ENCODE peak calls at places on chromosome 20, in six cellular contexts. One of them, this sample, is unnamed. For H3K27me3 and H3K36me3, the result is how much of the 10 kb centered on the place peaks cover.

GRCh38 chr20:16709017-16709416 is 20.8 kb upstream of the SNRPB2 start:
- DNase-seq in lower lobe of right lung: no peak
- DNase-seq in pancreas: no peak
- DNase-seq in right atrium auricular region: no peak
- DNase-seq in WERI-Rb-1: no peak
- DNase-seq in SK-N-SH: no peak
- DNase-seq in this sample: no peak

GRCh38 chr20:24589381-24589780 is 120.0 kb downstream of the SYNDIG1 start:
- DNase-seq in pancreas: no peak
- DNase-seq in lower lobe of right lung: no peak
- DNase-seq in SK-N-SH: peak
- DNase-seq in right atrium auricular region: peak
- DNase-seq in WERI-Rb-1: no peak
- DNase-seq in this sample: peak

GRCh38 chr20:59032713-59033059 is 551 bp upstream of the ATP5F1E start:
- DNase-seq in pancreas: no peak
- DNase-seq in right atrium auricular region: no peak
- DNase-seq in SK-N-SH: peak
- DNase-seq in lower lobe of right lung: no peak
- DNase-seq in WERI-Rb-1: peak
- DNase-seq in this sample: no peak

GRCh38 chr20:58853976-58854637 is 1.6 kb downstream of the GNAS start:
- DNase-seq in lower lobe of right lung: no peak
- DNase-seq in pancreas: no peak
- DNase-seq in WERI-Rb-1: no peak
- DNase-seq in right atrium auricular region: no peak
- DNase-seq in SK-N-SH: peak
- DNase-seq in this sample: no peak

GRCh38 chr20:40630723-40631631 is 58.1 kb downstream of the MAFB start:
- DNase-seq in WERI-Rb-1: no peak
- DNase-seq in SK-N-SH: no peak
- DNase-seq in right atrium auricular region: no peak
- DNase-seq in lower lobe of right lung: no peak
- DNase-seq in pancreas: no peak
- DNase-seq in this sample: peak

GRCh38 chr20:37259031-37259430 is 2.6 kb downstream of the GHRH start:
- DNase-seq in pancreas: no peak
- DNase-seq in right atrium auricular region: no peak
- DNase-seq in lower lobe of right lung: no peak
- DNase-seq in WERI-Rb-1: no peak
- DNase-seq in SK-N-SH: no peak
- DNase-seq in this sample: no peak

GRCh38 chr20:58719971-58720371 is 27.4 kb downstream of the NPEPL1 start:
- DNase-seq in SK-N-SH: peak
- DNase-seq in right atrium auricular region: peak
- DNase-seq in pancreas: no peak
- DNase-seq in lower lobe of right lung: no peak
- DNase-seq in WERI-Rb-1: no peak
- DNase-seq in this sample: no peak

GRCh38 chr20:14178952-14179351 is 158.5 kb downstream of the FLRT3 start:
- DNase-seq in pancreas: no peak
- DNase-seq in right atrium auricular region: no peak
- DNase-seq in lower lobe of right lung: no peak
- DNase-seq in WERI-Rb-1: no peak
- DNase-seq in SK-N-SH: no peak
- DNase-seq in this sample: no peak

GRCh38 chr20:44532981-44533331 is 11.1 kb upstream of the SERINC3 start:
- DNase-seq in lower lobe of right lung: no peak
- DNase-seq in WERI-Rb-1: no peak
- DNase-seq in right atrium auricular region: no peak
- DNase-seq in SK-N-SH: no peak
- DNase-seq in pancreas: no peak
- DNase-seq in this sample: peak

GRCh38 chr20:36754656-36755222 is 8.8 kb upstream of the NDRG3 start:
- DNase-seq in right atrium auricular region: no peak
- DNase-seq in SK-N-SH: peak
- DNase-seq in pancreas: peak
- DNase-seq in WERI-Rb-1: peak
- DNase-seq in lower lobe of right lung: no peak
- DNase-seq in this sample: peak

GRCh38 chr20:33209789-33210188 is 7.4 kb upstream of the BPIFA3 start:
- DNase-seq in right atrium auricular region: no peak
- DNase-seq in pancreas: peak
- DNase-seq in SK-N-SH: no peak
- DNase-seq in WERI-Rb-1: peak
- DNase-seq in lower lobe of right lung: peak
- DNase-seq in this sample: peak

DNA sequence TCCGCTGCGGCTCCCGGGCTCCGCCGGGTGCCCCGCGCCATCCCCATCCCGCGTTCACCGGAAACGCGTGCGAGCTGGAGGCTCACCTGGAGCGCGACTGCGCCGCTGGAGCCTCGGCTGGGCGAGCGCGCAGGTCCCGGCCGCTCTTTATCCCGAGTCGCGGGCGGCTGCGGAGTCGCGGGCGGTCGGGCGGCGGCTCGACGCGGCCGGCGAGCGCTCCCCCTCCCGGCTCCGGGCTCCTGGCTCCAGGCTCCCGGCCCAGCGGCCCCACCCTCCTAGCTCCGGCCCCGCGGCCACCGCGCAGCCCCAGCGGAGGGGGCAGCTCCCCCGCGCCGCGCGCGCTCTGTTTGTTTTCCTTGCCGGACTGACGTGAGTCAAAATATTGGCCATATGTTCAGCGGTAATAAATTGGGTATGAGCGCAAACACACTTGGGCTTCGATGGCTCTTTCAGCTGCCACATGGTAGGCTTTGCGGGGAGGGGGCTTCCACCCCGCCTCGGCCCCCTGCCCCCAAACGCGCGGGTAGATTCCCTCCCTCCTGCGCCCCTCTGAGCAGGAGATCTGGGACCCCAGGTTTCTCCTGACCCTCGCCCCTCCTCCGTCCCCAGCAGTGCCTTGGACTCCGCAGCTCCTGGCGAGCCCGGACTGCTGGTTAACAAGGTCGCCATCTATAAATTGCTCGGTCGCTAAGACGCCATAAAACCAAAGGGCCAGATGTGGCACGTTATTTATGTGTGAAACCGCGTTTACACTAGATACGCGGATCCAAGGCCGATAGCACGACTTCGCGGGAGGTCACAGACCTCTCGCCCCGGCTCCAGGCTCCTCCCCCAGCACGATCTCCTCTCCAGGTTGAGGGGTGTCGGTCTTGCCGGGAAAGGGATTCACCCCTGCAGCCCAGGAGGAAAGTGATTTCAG is 8.9 kb upstream of the NKX2-2 start:
- DNase-seq in SK-N-SH: peak
- DNase-seq in lower lobe of right lung: no peak
- DNase-seq in WERI-Rb-1: no peak
- DNase-seq in right atrium auricular region: no peak
- DNase-seq in pancreas: no peak
- DNase-seq in this sample: peak
- H3K27me3 ChIP-seq in SK-N-SH: half or more
- H3K27me3 ChIP-seq in lower lobe of right lung: half or more
- H3K27me3 ChIP-seq in WERI-Rb-1: half or more
- H3K27me3 ChIP-seq in right atrium auricular region: under half
- H3K27me3 ChIP-seq in pancreas: under half
- H3K27me3 ChIP-seq in this sample: under half

GRCh38 chr20:1953616-1954015 is 40.2 kb downstream of the PDYN start:
- DNase-seq in SK-N-SH: no peak
- DNase-seq in pancreas: no peak
- DNase-seq in WERI-Rb-1: no peak
- DNase-seq in lower lobe of right lung: no peak
- DNase-seq in right atrium auricular region: no peak
- DNase-seq in this sample: no peak
- H3K36me3 ChIP-seq in SK-N-SH: under half
- H3K36me3 ChIP-seq in pancreas: under half
- H3K36me3 ChIP-seq in WERI-Rb-1: under half
- H3K36me3 ChIP-seq in lower lobe of right lung: under half
- H3K36me3 ChIP-seq in right atrium auricular region: under half
- H3K36me3 ChIP-seq in this sample: under half

DNA sequence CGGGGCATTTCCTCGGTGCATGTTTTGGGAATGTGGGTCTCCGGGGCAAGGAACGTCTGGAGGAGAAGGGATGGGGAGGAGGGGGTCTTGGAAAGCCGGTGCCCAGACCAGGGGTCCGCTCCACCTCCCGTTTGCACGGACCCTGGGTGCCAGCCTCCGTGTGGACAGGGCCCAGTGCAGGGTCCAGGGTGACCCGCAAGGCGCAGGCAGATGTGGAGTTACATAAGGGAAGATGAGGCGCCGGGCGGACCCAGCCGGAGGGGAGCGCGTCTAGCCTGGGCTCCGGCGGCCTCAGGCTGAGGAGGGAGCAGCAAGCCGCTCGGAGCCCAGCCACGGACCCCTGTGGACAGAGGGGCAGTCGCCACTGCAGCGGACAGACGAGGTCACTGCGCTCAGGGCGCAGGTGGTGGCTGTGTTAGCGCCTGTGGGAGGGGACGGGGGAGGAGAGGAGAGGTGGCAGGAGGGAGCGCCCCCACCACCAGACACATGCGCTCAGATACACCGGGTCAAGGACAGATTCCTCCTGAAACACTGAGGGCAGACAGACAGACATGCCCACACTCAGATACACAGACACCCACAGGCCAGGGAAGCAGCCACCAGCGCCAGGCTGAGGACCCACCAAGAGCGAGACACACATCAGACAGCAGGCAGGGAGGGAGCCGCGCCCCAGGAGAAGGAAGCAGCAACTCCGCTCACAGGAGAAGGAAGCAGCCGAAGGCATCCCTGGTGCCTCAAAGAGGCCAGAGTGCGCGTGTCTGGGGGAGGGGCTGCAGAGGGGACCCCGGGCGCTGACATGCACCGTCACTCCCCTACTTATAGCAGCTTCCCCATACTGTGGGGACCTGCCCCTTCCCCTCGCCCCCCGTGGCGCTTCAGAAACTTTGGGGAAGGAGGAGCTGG is 839 bp upstream of the HRH3 start:
- DNase-seq in right atrium auricular region: no peak
- DNase-seq in pancreas: no peak
- DNase-seq in lower lobe of right lung: no peak
- DNase-seq in SK-N-SH: peak
- DNase-seq in WERI-Rb-1: peak
- DNase-seq in this sample: no peak
- H3K27me3 ChIP-seq in right atrium auricular region: under half
- H3K27me3 ChIP-seq in pancreas: under half
- H3K27me3 ChIP-seq in lower lobe of right lung: half or more
- H3K27me3 ChIP-seq in SK-N-SH: under half
- H3K27me3 ChIP-seq in WERI-Rb-1: under half
- H3K27me3 ChIP-seq in this sample: half or more

GRCh38 chr20:49646126-49646525 is 67.6 kb downstream of the B4GALT5 start:
- DNase-seq in right atrium auricular region: no peak
- DNase-seq in pancreas: no peak
- DNase-seq in lower lobe of right lung: no peak
- DNase-seq in WERI-Rb-1: no peak
- DNase-seq in SK-N-SH: no peak
- DNase-seq in this sample: no peak

GRCh38 chr20:49644980-49645565 is 68.6 kb downstream of the B4GALT5 start:
- DNase-seq in right atrium auricular region: no peak
- DNase-seq in WERI-Rb-1: no peak
- DNase-seq in pancreas: no peak
- DNase-seq in lower lobe of right lung: no peak
- DNase-seq in SK-N-SH: no peak
- DNase-seq in this sample: no peak

GRCh38 chr20:49647509-49647908 is 66.2 kb downstream of the B4GALT5 start:
- DNase-seq in SK-N-SH: no peak
- DNase-seq in lower lobe of right lung: no peak
- DNase-seq in WERI-Rb-1: no peak
- DNase-seq in right atrium auricular region: no peak
- DNase-seq in pancreas: no peak
- DNase-seq in this sample: peak

GRCh38 chr20:49649672-49650071 is 64.0 kb downstream of the B4GALT5 start:
- DNase-seq in SK-N-SH: no peak
- DNase-seq in lower lobe of right lung: no peak
- DNase-seq in WERI-Rb-1: no peak
- DNase-seq in right atrium auricular region: no peak
- DNase-seq in pancreas: no peak
- DNase-seq in this sample: no peak

GRCh38 chr20:49646528-49646927 is 67.2 kb downstream of the B4GALT5 start:
- DNase-seq in WERI-Rb-1: no peak
- DNase-seq in SK-N-SH: no peak
- DNase-seq in lower lobe of right lung: no peak
- DNase-seq in pancreas: no peak
- DNase-seq in right atrium auricular region: no peak
- DNase-seq in this sample: no peak
- H3K36me3 ChIP-seq in WERI-Rb-1: half or more
- H3K36me3 ChIP-seq in SK-N-SH: under half
- H3K36me3 ChIP-seq in lower lobe of right lung: half or more
- H3K36me3 ChIP-seq in pancreas: under half
- H3K36me3 ChIP-seq in right atrium auricular region: half or more
- H3K36me3 ChIP-seq in this sample: half or more

GRCh38 chr20:64160118-64160517 is 4.1 kb upstream of the MYT1 start:
- DNase-seq in pancreas: no peak
- DNase-seq in right atrium auricular region: no peak
- DNase-seq in WERI-Rb-1: no peak
- DNase-seq in SK-N-SH: no peak
- DNase-seq in lower lobe of right lung: no peak
- DNase-seq in this sample: no peak
- H3K27me3 ChIP-seq in pancreas: under half
- H3K27me3 ChIP-seq in right atrium auricular region: under half
- H3K27me3 ChIP-seq in WERI-Rb-1: under half
- H3K27me3 ChIP-seq in SK-N-SH: under half
- H3K27me3 ChIP-seq in lower lobe of right lung: half or more
- H3K27me3 ChIP-seq in this sample: under half

DNA sequence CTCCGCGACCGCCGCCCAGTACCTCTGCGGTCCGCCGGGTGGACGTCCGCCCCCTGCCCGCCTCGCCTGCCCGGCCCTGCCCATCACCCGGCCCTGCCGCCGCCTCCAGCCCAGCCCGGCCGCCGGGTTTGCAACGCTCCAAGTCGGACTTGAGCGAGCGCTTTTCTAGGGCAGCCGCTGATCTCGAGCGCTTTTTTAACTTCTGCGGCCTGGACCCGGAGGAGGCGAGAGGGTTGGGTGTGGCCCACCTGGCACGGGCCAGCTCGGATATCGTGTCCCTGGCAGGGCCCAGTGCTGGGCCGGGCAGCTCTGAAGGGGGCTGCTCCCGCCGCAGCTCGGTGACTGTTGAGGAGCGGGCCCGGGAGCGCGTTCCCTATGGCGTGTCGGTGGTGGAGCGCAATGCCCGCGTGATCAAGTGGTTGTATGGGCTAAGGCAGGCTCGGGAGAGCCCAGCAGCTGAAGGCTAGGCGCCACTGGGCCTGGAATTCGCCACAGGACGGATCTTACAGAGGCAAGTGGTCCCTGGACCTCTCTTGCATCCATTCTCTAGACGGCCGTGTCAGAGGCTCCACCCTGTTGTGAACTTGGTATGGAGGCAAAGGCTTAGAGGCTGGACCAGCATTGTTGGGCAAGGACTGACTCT is 11.8 kb downstream of the FAM110A start:
- DNase-seq in right atrium auricular region: no peak
- DNase-seq in WERI-Rb-1: no peak
- DNase-seq in pancreas: no peak
- DNase-seq in lower lobe of right lung: no peak
- DNase-seq in SK-N-SH: no peak
- DNase-seq in this sample: no peak
- H3K36me3 ChIP-seq in right atrium auricular region: under half
- H3K36me3 ChIP-seq in WERI-Rb-1: under half
- H3K36me3 ChIP-seq in pancreas: under half
- H3K36me3 ChIP-seq in lower lobe of right lung: under half
- H3K36me3 ChIP-seq in SK-N-SH: under half
- H3K36me3 ChIP-seq in this sample: under half

This sample was measured in SJSA1.